ENCODE peak calls at places on chromosomes 5 and 9, in six cellular contexts. S is transverse colon, K is ovary, V is esophagus squamous epithelium, L is adrenal gland, B is HCT116. T is an unnamed sample.

GRCh38 chr5:157955541-157956172 is 96.7 kb upstream of the CLINT1 start:
- DNase-seq in S (no peak), K (no peak), V (no peak), L (no peak), B (no peak), T (no peak)

GRCh38 chr9:122213589-122214413 is 15.0 kb downstream of the LHX6 start:
- DNase-seq in S (peak), K (peak), V (no peak), L (peak), B (peak), T (peak)

GRCh38 chr5:103407399-103407798 is 148.8 kb downstream of the MACIR start:
- DNase-seq in S (no peak), K (no peak), V (no peak), L (no peak), B (no peak), T (no peak)

GRCh38 chr5:107451028-107451427 is 219.7 kb downstream of the EFNA5 start:
- DNase-seq in S (no peak), K (no peak), V (no peak), L (no peak), B (no peak), T (no peak)

GRCh38 chr5:58156354-58156753 is 303.5 kb downstream of the PLK2 start:
- DNase-seq in S (no peak), K (no peak), V (no peak), L (peak), B (no peak), T (no peak)

GRCh38 chr5:121296357-121296756 is 555.3 kb upstream of the FTMT start:
- DNase-seq in S (no peak), K (no peak), V (no peak), L (no peak), B (no peak), T (peak)

GRCh38 chr5:82313016-82313415 is 34.9 kb upstream of the RPS23 start:
- DNase-seq in S (peak), K (no peak), V (no peak), L (no peak), B (peak), T (no peak)

GRCh38 chr5:80206282-80206681 is 49.6 kb downstream of the SERINC5 start:
- DNase-seq in S (no peak), K (no peak), V (no peak), L (no peak), B (no peak), T (no peak)

GRCh38 chr9:72443855-72444254 is 77.6 kb upstream of the TMC1 start:
- DNase-seq in S (no peak), K (no peak), V (no peak), L (no peak), B (no peak), T (peak)

GRCh38 chr9:109817846-109818472 is 38.0 kb downstream of the PALM2AKAP2 start:
- DNase-seq in S (peak), K (peak), V (no peak), L (peak), B (peak), T (peak)

GRCh38 chr5:31682847-31683246 is 43.9 kb downstream of the PDZD2 start:
- DNase-seq in S (no peak), K (no peak), V (no peak), L (no peak), B (no peak), T (no peak)

DNA sequence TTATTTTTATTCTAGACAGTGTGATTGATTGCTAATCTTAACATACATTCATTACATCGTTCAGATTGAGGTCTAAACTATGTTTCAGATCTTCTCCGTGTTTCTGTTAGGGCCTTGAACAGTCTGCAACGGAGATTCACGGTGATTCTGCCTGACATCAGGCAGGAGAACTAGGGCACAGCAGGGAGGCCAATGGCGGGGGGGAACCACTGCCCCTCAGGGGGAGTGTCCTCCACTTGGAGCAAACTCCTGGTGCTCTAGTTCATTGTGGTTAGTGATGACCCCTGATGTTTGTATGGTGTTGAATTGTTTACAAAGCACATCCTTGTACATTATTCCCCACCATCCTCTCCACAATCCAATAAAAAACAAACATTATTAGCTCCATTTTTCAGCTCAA is 173.5 kb downstream of the ZNF608 start:
- DNase-seq in S (no peak), K (no peak), V (no peak), L (no peak), B (no peak), T (no peak)
- TF ChIP-seq POLR2A in S (no peak), K (no peak), V (no peak), L (no peak), B (no peak), T (no peak)

DNA sequence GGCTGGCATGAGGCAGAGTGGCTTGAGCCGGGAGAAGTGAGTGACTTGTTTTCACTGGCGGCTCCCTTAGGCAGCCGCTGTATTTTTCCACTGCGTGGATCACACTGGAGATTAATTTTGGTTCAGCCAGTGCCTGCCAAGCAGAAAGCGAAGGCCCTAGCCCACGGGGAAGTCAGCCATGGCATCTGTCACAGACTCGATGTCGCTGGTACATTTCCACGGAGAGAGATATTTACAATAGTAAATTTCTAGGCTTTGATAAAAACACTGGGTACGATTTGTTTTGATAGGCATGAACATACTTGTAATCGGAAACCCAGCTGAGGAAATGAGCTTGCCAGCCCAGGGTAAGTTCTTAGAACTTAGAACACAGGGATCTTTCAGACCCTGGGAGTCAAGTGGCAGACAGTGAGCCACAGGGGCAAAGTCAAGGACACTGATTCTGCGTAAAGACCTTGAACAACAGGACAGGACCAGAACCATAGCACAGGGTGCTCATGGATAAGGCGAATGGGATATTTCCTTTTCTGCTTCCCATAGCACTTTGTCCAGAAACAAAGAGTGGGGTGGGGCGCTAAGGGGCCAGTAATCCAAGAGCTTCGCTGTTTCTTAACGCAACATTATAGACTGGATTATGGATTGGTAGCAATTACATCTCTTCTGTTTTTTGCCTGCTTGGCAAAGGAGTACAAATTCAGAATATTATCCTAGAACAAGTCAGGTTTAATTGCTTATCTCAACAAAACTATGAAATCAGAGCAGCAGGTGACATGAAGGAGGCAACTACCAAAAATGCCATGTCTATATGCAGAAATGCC is 4.5 kb downstream of the DUSP1 start:
- DNase-seq in S (peak), K (peak), V (no peak), L (peak), B (no peak), T (no peak)
- TF ChIP-seq POLR2A in S (peak), K (no peak), V (peak), L (no peak), B (no peak), T (no peak)

GRCh38 chr9:113593682-113594281 is 130.3 kb downstream of the RGS3 start:
- DNase-seq in S (peak), K (peak), V (peak), L (peak), B (peak), T (peak)
- TF ChIP-seq POLR2A in S (peak), K (peak), V (peak), L (peak), B (no peak), T (no peak)

GRCh38 chr9:131398204-131398603 is 4.3 kb downstream of the PRRC2B start:
- DNase-seq in S (peak), K (no peak), V (no peak), L (no peak), B (no peak), T (peak)
- TF ChIP-seq POLR2A in S (no peak), K (no peak), V (no peak), L (no peak), B (no peak), T (no peak)

DNA sequence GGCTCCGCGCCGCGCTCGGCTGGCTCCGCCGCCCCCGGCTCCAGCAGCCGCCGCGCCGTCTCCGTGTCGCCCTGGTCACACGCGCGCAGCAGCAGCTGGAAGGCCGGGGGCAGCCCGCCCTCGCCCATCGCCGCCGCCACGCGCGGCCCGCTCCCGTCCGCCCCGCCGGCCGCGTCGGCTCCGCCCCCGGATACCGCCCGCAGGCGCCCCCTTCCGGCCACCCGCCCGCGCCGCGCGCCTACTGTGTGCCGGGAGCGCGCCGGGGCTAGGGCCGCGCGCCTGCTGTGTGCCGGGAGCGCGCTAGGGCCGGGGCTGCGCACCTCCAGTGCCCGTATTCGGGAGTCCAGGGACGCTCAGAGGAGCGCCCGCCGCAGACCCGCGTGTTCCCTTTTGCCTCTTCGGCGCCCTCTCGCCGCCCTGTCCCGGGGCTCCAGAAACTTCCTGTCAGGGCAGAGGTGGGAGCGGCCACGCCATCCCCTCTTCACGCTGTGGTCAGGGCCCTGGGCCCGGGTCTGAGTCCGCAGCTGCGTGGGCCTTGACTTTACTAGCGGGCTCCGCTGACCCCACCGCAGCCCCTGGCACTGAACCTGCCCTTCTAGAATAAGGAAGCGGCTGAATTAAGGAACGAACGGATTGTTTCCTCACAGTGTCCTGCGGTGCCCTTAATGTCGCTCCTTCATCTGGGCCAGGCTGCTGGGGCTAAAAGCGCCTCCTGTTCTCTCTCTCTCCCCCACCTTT is at the start of gene ANKS6:
- DNase-seq in S (peak), K (peak), V (no peak), L (peak), B (no peak), T (peak)
- TF ChIP-seq POLR2A in S (no peak), K (peak), V (peak), L (peak), B (peak), T (peak)

DNA sequence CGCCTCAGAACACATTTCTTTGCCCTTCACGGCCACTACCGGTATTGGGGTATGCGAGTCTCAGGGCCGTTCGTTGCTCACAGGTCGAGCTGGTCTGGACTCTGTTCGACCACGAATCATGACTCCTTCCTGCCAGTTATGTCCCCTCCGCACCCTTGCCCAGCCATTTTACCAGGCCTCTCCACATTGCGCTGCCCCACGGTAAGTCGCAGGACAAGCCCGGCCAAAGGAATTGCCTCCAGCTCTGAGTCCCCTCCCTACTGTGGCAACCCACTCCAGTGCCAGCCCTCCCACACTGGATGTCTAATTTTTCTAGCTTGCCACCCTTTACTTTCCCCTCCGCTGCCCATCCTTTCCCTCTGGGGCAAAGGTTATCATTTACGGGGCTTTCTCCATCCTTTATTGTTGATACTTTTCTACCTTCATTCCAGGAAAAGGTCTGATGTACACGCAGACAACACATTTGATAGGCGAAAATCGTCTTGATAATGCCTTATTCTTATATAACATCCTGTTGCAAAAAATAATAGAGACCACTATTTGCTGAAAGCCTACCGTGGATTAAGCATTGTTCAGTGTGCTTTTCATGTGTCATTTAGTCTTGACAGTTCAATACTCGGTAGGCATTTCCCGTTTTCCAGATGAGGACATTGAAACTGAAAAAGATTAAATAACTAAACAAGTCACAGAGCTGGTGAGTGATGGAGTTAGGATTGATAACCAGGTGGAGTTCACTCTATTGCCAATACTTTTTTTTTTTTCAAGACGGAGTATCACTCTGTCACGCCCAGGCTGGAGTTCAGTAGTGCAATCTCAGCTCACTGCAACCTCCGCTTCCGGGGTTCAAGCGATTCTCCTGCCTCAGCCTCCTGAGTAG is 958 bp upstream of the HSPA5 start:
- DNase-seq in S (peak), K (no peak), V (no peak), L (no peak), B (no peak), T (no peak)
- TF ChIP-seq POLR2A in S (no peak), K (no peak), V (no peak), L (no peak), B (no peak), T (no peak)

DNA sequence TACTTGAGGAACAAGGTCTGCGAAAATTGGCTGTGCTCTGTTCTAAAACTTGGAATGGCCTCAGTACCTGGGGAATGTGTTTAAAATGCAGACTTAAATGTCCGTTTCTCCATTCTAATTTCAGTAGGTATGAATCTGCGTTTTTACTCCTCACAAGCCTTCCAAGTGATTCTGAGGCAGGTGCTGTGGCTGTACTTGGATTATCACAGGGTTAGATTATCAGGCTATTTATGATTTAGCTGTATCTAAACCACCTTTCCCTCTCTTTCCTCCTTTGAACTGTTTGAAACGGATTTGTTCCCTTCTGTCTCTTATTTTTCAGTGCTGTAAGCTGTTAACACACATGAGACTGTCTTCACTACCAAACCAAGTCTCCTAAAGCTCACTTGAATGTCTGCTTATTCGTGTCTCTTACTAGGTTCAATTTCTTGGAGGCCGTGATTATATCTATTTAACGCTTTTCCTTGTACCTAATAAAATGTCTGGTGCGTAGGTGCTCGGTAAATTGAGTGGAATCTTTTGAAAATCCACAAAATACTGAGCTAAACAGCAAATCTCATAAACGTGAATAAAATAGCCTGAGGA is 714 bp upstream of the CETN3 start:
- DNase-seq in S (no peak), K (no peak), V (no peak), L (no peak), B (no peak), T (peak)
- TF ChIP-seq POLR2A in S (no peak), K (no peak), V (no peak), L (no peak), B (no peak), T (no peak)

GRCh38 chr5:149357370-149358293 is at the start of gene PCYOX1L:
- DNase-seq in S (peak), K (peak), V (peak), L (peak), B (peak), T (peak)
- TF ChIP-seq POLR2A in S (no peak), K (peak), V (peak), L (peak), B (peak), T (peak)

DNA sequence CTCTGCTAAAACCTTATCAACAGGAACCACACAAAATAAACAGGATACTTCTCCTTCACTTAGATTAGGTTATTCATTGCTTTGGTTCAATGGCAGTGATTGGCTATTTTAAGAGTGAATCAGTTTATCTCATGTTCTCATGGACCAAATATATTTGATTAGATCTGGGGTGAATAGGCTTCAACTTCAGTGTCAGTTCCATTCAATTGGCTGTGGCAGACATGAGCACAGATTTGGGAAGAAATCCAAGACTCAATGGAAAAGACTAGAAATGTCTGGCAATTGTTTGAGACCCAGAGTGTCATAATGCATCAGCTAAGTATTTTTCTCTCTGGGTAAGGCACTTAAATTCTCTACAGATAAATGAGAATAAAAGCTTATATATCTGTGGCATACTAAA is 37.1 kb downstream of the CDH18 start:
- DNase-seq in S (no peak), K (no peak), V (no peak), L (no peak), B (no peak), T (no peak)
- TF ChIP-seq POLR2A in S (no peak), K (no peak), V (no peak), L (no peak), B (no peak), T (no peak)

DNA sequence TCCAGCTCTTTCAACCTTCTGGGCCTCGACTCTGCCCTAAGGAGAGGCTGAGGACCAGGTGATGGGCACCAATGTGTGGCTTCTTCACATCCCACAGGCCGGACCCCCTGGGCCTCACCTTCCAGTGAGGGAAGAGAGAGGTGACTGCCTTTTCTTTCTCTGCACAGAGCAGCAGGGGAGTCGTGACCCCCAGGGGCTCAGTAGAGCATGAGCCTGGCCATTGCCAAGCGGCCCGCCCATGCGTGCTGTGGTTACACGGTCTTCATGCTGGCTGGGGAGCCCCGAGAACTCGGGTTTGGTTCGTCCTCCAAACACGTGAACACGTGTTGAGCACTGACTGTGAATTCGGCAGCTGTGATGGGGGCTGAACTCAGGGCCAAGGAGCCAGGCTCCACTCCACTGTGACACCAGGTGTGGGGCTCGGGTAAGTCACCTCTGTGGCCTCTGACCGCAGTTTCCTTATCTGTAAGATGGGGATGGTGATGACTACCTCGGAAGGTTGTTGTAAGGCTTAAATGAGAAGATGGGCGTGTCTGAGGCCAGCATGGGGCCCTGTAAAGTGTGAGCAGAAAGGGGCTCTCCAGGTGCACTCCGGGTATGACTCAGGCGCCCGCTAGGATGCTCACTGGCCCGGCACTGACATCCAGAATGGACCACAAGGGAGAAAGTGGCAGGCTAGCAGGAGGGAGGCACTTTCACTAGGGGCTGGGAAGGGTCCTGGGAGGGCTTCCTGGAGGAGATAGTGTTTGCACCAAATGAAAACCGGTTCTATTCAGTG is 13.4 kb upstream of the GRHPR start:
- DNase-seq in S (peak), K (no peak), V (peak), L (no peak), B (no peak), T (no peak)
- TF ChIP-seq POLR2A in S (no peak), K (no peak), V (no peak), L (no peak), B (no peak), T (no peak)